ENCODE peak calls at places on chromosome 5, in five cellular contexts. C is ELF-1, S is activated T-cell treated with anti-CD3 and anti-CD28 coated beads for 48 hours, E is AG10803, K is Kasumi-1. A is an unnamed sample.

GRCh38 chr5:172837640-172838039 is 3.6 kb downstream of the ERGIC1 start:
- DNase-seq in K (no peak), C (no peak), E (no peak), S (no peak), A (no peak)

GRCh38 chr5:37930350-37930749 is 90.5 kb upstream of the GDNF start:
- DNase-seq in K (no peak), C (no peak), E (no peak), S (no peak), A (no peak)

GRCh38 chr5:103624035-103624461 is 61.5 kb upstream of the NUDT12 start:
- DNase-seq in C (no peak), S (no peak), K (no peak), E (peak), A (peak)

GRCh38 chr5:112711436-112711835 is 26.2 kb upstream of the APC start:
- DNase-seq in K (peak), E (no peak), C (no peak), S (no peak), A (no peak)

GRCh38 chr5:178424141-178424855 is 165.9 kb downstream of the COL23A1 start:
- DNase-seq in C (peak), S (no peak), E (no peak), K (no peak), A (no peak)

GRCh38 chr5:154840435-154841272 is 9.7 kb downstream of the FAXDC2 start:
- DNase-seq in E (no peak), K (no peak), S (no peak), C (no peak), A (no peak)

GRCh38 chr5:60386398-60386797 is 313.6 kb downstream of the DEPDC1B start:
- DNase-seq in K (no peak), E (no peak), C (no peak), S (no peak), A (no peak)

GRCh38 chr5:132770476-132771159 is 6.4 kb downstream of the SEPTIN8 start:
- DNase-seq in C (peak), K (no peak), E (peak), S (no peak), A (no peak)

GRCh38 chr5:167378894-167379723 is 912.3 kb upstream of the WWC1 start:
- DNase-seq in S (no peak), C (peak), E (no peak), K (no peak), A (no peak)

GRCh38 chr5:103057208-103058130 is 62.5 kb downstream of the GIN1 start:
- DNase-seq in S (no peak), K (no peak), C (peak), E (no peak), A (peak)

GRCh38 chr5:95884511-95884910 is 62.0 kb upstream of the GLRX start:
- DNase-seq in S (no peak), K (no peak), C (no peak), E (no peak), A (no peak)

GRCh38 chr5:145449794-145450193 is 385.3 kb downstream of the PRELID2 start:
- DNase-seq in E (no peak), S (no peak), C (no peak), K (no peak), A (no peak)

GRCh38 chr5:1386274-1386717 is 41.4 kb upstream of the CLPTM1L start:
- DNase-seq in S (peak), E (peak), C (peak), K (no peak), A (no peak)

GRCh38 chr5:170573660-170574059 is 69.8 kb downstream of the KCNIP1 start:
- DNase-seq in S (no peak), K (no peak), E (no peak), C (no peak), A (no peak)

GRCh38 chr5:72653586-72653985 is 146.4 kb upstream of the ZNF366 start:
- DNase-seq in C (peak), E (peak), K (no peak), S (no peak), A (no peak)